ENCODE peak calls at places on chromosomes 13 and 19, in five cellular contexts. X is SK-N-SH, B is K562, I is GM12878, U is HepG2. P is an unnamed sample.

GRCh38 chr19:55640043-55640576 is 692 bp upstream of the ZNF580 start:
- DNase-seq in B (peak; percentile 70), I (no peak), X (peak; percentile 83), U (no peak), P (peak; percentile 44)

GRCh38 chr13:26132756-26133155 is 80.9 kb upstream of the SHISA2 start:
- DNase-seq in B (peak; percentile 6), X (no peak), U (no peak), I (no peak), P (no peak)

GRCh38 chr19:1252818-1253513 is 4.6 kb downstream of the MIDN start:
- DNase-seq in I (no peak), B (peak; percentile 72), U (peak; percentile 82), X (peak; percentile 69), P (peak; percentile 99)

GRCh38 chr19:35596366-35596999 is 10.5 kb downstream of the PMIS2 start:
- DNase-seq in B (peak; percentile 79), U (peak; percentile 44), X (peak; percentile 43), I (peak; percentile 51), P (no peak)

GRCh38 chr19:55461974-55462628 is 659 bp upstream of the ISOC2 start:
- DNase-seq in B (peak; percentile 70), X (peak; percentile 73), I (no peak), U (peak; percentile 50), P (no peak)

GRCh38 chr19:45403781-45404556 is 900 bp downstream of the PPP1R13L start:
- DNase-seq in U (peak; percentile 70), B (peak; percentile 78), I (no peak), X (peak; percentile 64), P (peak; percentile 51)

GRCh38 chr19:35120898-35121297 is 5.3 kb downstream of the FXYD3 start:
- DNase-seq in I (no peak), U (no peak), B (no peak), X (no peak), P (no peak)

GRCh38 chr13:60397693-60398437 is 845 bp downstream of the TDRD3 start:
- DNase-seq in U (peak; percentile 35), B (no peak), I (no peak), X (peak; percentile 26), P (no peak)

GRCh38 chr19:5519076-5519475 is 48.7 kb downstream of the TINCR start:
- DNase-seq in U (no peak), I (no peak), X (no peak), B (no peak), P (no peak)

GRCh38 chr13:107650081-107650701 is 565.1 kb downstream of the LIG4 start:
- DNase-seq in U (peak; percentile 16), I (no peak), B (peak; percentile 7), X (peak; percentile 25), P (peak; percentile 10)

GRCh38 chr13:100566543-100566942 is 22.0 kb downstream of the GGACT start:
- DNase-seq in I (no peak), X (no peak), U (no peak), B (no peak), P (no peak)

GRCh38 chr13:43805681-43806128 is 18.9 kb upstream of the ENOX1 start:
- DNase-seq in X (no peak), I (no peak), B (no peak), U (no peak), P (no peak)

GRCh38 chr19:44517146-44517545 is 12.3 kb downstream of the CEACAM20 start:
- DNase-seq in X (no peak), I (no peak), U (no peak), B (no peak), P (no peak)

GRCh38 chr19:57620673-57621348 is 6.8 kb downstream of the ZNF134 start:
- DNase-seq in B (no peak), I (no peak), X (no peak), U (no peak), P (no peak)

GRCh38 chr13:73767191-73767741 is 366.9 kb downstream of the KLF12 start:
- DNase-seq in X (no peak), I (no peak), B (no peak), U (peak; percentile 20), P (no peak)

GRCh38 chr13:28455580-28456194 is 39.2 kb downstream of the FLT1 start:
- DNase-seq in I (no peak), B (no peak), U (no peak), X (no peak), P (no peak)

GRCh38 chr19:53982611-53983010 is 8.8 kb upstream of the CACNG6 start:
- DNase-seq in X (peak; percentile 80), U (no peak), I (no peak), B (no peak), P (no peak)

GRCh38 chr13:100521912-100522490 is 66.6 kb downstream of the GGACT start:
- DNase-seq in I (no peak), X (no peak), U (no peak), B (no peak), P (no peak)

GRCh38 chr13:100338265-100338664 is 249.4 kb downstream of the PCCA start:
- DNase-seq in U (no peak), I (no peak), X (no peak), B (no peak), P (no peak)

GRCh38 chr19:11887618-11888531 is at the start of gene ZNF69:
- DNase-seq in B (peak; percentile 88), I (no peak), U (peak; percentile 92), X (peak; percentile 89), P (no peak)

GRCh38 chr13:21686761-21687391 is 16.0 kb downstream of the FGF9 start:
- DNase-seq in U (no peak), X (no peak), I (peak; percentile 21), B (no peak), P (no peak)

GRCh38 chr13:22828081-22828480 is 352.7 kb upstream of the SGCG start:
- DNase-seq in I (no peak), X (no peak), B (no peak), U (no peak), P (no peak)

GRCh38 chr13:110506859-110507566 is 54.5 kb downstream of the RAB20 start:
- DNase-seq in X (no peak), I (no peak), U (no peak), B (peak; percentile 82), P (no peak)

GRCh38 chr19:6536138-6536671 is 5.4 kb downstream of the TNFSF9 start:
- DNase-seq in B (peak; percentile 94), X (peak; percentile 88), I (peak; percentile 99), U (peak; percentile 71), P (peak; percentile 96)

GRCh38 chr19:45526143-45526542 is 18.9 kb downstream of the VASP start:
- DNase-seq in B (peak; percentile 89), U (peak; percentile 78), X (peak; percentile 91), I (no peak), P (no peak)

GRCh38 chr13:41216160-41216559 is 21.8 kb upstream of the KBTBD7 start:
- DNase-seq in B (no peak), I (no peak), X (no peak), U (peak; percentile 16), P (no peak)

GRCh38 chr13:91280806-91281205 is 66.7 kb upstream of the MIR17HG start:
- DNase-seq in X (no peak), B (no peak), I (no peak), U (no peak), P (no peak)

GRCh38 chr13:39110518-39111097 is 72.4 kb downstream of the NHLRC3 start:
- DNase-seq in X (no peak), U (no peak), I (no peak), B (no peak), P (no peak)

GRCh38 chr13:48580185-48580803 is 47.4 kb upstream of the RCBTB2 start:
- DNase-seq in U (peak; percentile 52), B (peak; percentile 29), I (no peak), X (peak; percentile 45), P (peak; percentile 73)

GRCh38 chr19:4969772-4970531 is 1.0 kb downstream of the KDM4B start:
- DNase-seq in U (no peak), I (peak; percentile 27), B (no peak), X (peak; percentile 47), P (peak; percentile 72)

GRCh38 chr13:113667771-113668490 is 912 bp downstream of the GRK1 start:
- DNase-seq in U (no peak), I (no peak), X (no peak), B (no peak), P (no peak)

GRCh38 chr13:96532804-96533203 is 442.9 kb downstream of the HS6ST3 start:
- DNase-seq in I (no peak), B (no peak), U (no peak), X (no peak), P (no peak)
- H3K4me3 ChIP-seq in I (no peak overlapping the region), B (no peak overlapping the region), U (no peak overlapping the region), X (no peak overlapping the region), P (no peak overlapping the region)

DNA sequence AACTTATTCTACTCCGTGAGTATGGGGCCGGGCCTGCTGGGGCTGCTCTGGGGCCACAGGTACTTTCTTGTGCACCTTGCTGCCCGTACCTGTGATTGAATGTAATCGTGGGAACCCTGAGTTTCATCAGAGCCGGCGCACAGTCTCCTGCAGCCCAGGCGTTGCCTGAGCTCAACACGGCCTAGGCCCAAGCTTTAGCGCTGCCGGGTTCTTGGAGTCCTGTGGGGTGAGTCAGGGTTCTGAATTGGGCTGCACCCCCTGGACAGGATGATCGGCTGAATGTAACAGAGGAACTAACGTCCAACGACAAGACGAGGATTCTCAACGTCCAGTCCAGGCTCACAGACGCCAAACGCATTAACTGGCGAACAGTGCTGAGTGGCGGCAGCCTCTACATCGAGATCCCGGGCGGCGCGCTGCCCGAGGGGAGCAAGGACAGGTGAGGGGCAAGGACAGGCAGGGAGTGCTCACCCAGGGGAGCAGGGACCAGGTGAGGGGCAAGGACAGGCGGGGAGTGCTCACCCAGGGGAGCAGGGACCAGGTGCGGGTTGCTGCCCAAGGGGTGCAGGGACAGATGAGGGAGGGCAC is 10.4 kb downstream of the PEAK3 start:
- DNase-seq in B (no peak), I (no peak), U (no peak), X (no peak), P (peak; percentile 41)
- TF ChIP-seq REST in B (no peak), I (no peak), U (no peak), X (no peak), P (no peak)

GRCh38 chr13:111521030-111521429 is 200.6 kb downstream of the TEX29 start:
- DNase-seq in U (no peak), B (no peak), I (no peak), X (no peak), P (no peak)

GRCh38 chr13:111528513-111528912 is 208.1 kb downstream of the TEX29 start:
- DNase-seq in U (no peak), X (no peak), B (no peak), I (no peak), P (no peak)

GRCh38 chr13:111526922-111527321 is 206.5 kb downstream of the TEX29 start:
- DNase-seq in X (no peak), B (no peak), I (no peak), U (no peak), P (no peak)

GRCh38 chr13:111521691-111522229 is 201.3 kb downstream of the TEX29 start:
- DNase-seq in B (no peak), I (no peak), X (no peak), U (no peak), P (no peak)

GRCh38 chr13:111525320-111526118 is 205.1 kb downstream of the TEX29 start:
- DNase-seq in B (no peak), X (no peak), U (no peak), I (no peak), P (no peak)
- TF ChIP-seq GABPA in B (no peak), X (no peak), U (no peak), I (no peak), P (no peak)

DNA sequence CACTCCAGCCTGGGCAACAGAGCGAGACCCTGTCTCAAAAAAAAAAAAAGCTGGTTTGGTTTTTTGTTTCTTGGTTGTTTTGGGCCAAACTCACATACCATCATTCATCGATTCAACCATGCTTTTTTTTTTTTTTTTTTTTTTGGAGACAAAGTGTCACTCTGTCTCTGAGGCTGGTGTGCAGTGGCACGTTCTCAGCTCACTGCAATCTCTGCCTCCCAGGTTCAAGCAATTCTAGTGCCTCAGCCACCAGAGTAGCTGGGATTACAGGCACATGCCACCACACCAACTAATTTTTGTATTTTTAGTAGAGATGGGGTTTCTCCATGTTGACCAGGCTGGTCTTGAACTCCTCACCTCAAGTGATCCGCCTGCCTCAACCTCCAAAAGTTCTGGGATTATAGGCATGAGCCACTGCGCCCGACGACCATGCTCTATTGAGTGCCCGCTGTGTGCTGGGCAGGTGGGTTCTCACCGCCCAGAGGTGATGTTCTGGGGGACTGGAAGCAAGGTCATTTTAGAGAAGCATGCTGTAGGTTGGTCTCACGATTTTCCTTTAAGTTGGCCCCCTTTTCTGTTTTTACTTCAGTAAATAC is 8.1 kb upstream of the JUND start:
- DNase-seq in X (no peak), I (no peak), U (no peak), B (no peak), P (no peak)
- H3K4me3 ChIP-seq in X (no peak overlapping the region), I (no peak overlapping the region), U (no peak overlapping the region), B (no peak overlapping the region), P (no peak overlapping the region)